ENCODE peak calls at places on chromosomes 11 and 22, in five cellular contexts. W is myocyte, R is activated T-helper 1 cell treated with Interleukin-2 at 50 U/mL for 16 hours, J is T-cell, X is tibial artery. S is an unnamed sample.

GRCh38 chr11:39745401-39745800 is 1714.1 kb downstream of the LRRC4C start:
- DNase-seq in X (no peak), W (no peak), J (no peak), R (no peak), S (no peak)

GRCh38 chr11:78414321-78415051 is 3.1 kb downstream of the GAB2 start:
- DNase-seq in X (no peak), J (no peak), R (no peak), W (peak; percentile 28), S (no peak)

GRCh38 chr11:7630002-7630401 is 43.3 kb downstream of the CYB5R2 start:
- DNase-seq in R (no peak), J (no peak), W (peak; percentile 8), X (no peak), S (no peak)

GRCh38 chr11:117933475-117933874 is 4.3 kb upstream of the TMPRSS13 start:
- DNase-seq in X (peak; percentile 16), W (no peak), R (no peak), J (no peak), S (no peak)

GRCh38 chr11:30107899-30108298 is 91.1 kb upstream of the KCNA4 start:
- DNase-seq in X (no peak), J (no peak), R (no peak), W (peak; percentile 54), S (no peak)

GRCh38 chr11:97683733-97684132 is 1293.9 kb downstream of the JRKL start:
- DNase-seq in R (no peak), J (no peak), W (no peak), X (no peak), S (no peak)

GRCh38 chr22:46057762-46058420 is 80.9 kb upstream of the WNT7B start:
- DNase-seq in X (peak; percentile 86), J (no peak), R (no peak), W (peak; percentile 88), S (no peak)

GRCh38 chr11:126105022-126105747 is 42.5 kb upstream of the CDON start:
- DNase-seq in X (no peak), R (no peak), J (no peak), W (no peak), S (no peak)

GRCh38 chr11:57251491-57252104 is 14.5 kb upstream of the APLNR start:
- DNase-seq in R (no peak), W (peak; percentile 46), J (no peak), X (no peak), S (no peak)

GRCh38 chr11:103907548-103908455 is 128.6 kb upstream of the DDI1 start:
- DNase-seq in X (no peak), W (no peak), R (no peak), J (no peak), S (no peak)

GRCh38 chr11:69948256-69949141 is 129.3 kb upstream of the FGF3 start:
- DNase-seq in J (no peak), R (no peak), X (no peak), W (peak; percentile 6), S (no peak)

GRCh38 chr22:17912942-17913704 is 111.2 kb downstream of the MICAL3 start:
- DNase-seq in J (no peak), X (no peak), R (no peak), W (peak; percentile 82), S (no peak)

GRCh38 chr11:47514825-47515647 is 37.9 kb downstream of the CELF1 start:
- DNase-seq in J (no peak), X (no peak), R (no peak), W (peak; percentile 84), S (no peak)

GRCh38 chr11:112637046-112637445 is 324.2 kb upstream of the NCAM1 start:
- DNase-seq in X (no peak), J (no peak), R (no peak), W (peak; percentile 64), S (no peak)

GRCh38 chr11:8068605-8069221 is 12.3 kb upstream of the TUB start:
- DNase-seq in J (no peak), X (peak; percentile 83), R (no peak), W (peak; percentile 94), S (no peak)

GRCh38 chr11:1727088-1727690 is 23.2 kb downstream of the IFITM10 start:
- DNase-seq in X (peak; percentile 42), J (no peak), W (no peak), R (no peak), S (no peak)

GRCh38 chr11:22703040-22703439 is 36.6 kb downstream of the GAS2 start:
- DNase-seq in R (no peak), J (no peak), X (no peak), W (peak; percentile 30), S (no peak)

GRCh38 chr11:66766681-66767080 is 37.7 kb upstream of the SPTBN2 start:
- DNase-seq in W (no peak), R (no peak), X (no peak), J (no peak), S (no peak)

GRCh38 chr11:119108151-119108856 is 1.2 kb downstream of the C2CD2L start:
- DNase-seq in R (no peak), W (peak; percentile 41), X (no peak), J (no peak), S (no peak)

GRCh38 chr11:33933607-33934006 is 41.7 kb upstream of the LMO2 start:
- DNase-seq in X (no peak), W (no peak), R (no peak), J (no peak), S (no peak)

GRCh38 chr11:76248210-76248609 is 41.9 kb upstream of the WNT11 start:
- DNase-seq in J (no peak), X (no peak), W (no peak), R (no peak), S (no peak)

GRCh38 chr11:70931430-70931829 is 320.9 kb downstream of the SHANK2 start:
- DNase-seq in J (no peak), W (no peak), R (no peak), X (no peak), S (no peak)

GRCh38 chr11:101127348-101127698 is 2.3 kb downstream of the PGR start:
- DNase-seq in X (peak; percentile 67), W (no peak), R (no peak), J (no peak), S (no peak)

GRCh38 chr11:71241721-71242259 is 10.6 kb downstream of the SHANK2 start:
- DNase-seq in X (no peak), W (no peak), J (no peak), R (no peak), S (no peak)